ENCODE peak calls at places on chromosome 22, in eight cellular contexts. R is kidney; G is epithelial cell of esophagus; D is mesenchymal stem cell; W is CD8-positive, alpha-beta T cell; M is cardiac muscle cell; S is AG09309; A is naive thymus-derived CD4-positive, alpha-beta T cell. V is an unnamed sample.

GRCh38 chr22:35317680-35318290 is 18.1 kb downstream of the TOM1 start:
- DNase-seq in R (no peak), G (no peak), D (no peak), W (no peak), M (no peak), S (no peak), A (no peak), V (no peak)

GRCh38 chr22:30435674-30436126 is 10.1 kb downstream of the MTFP1 start:
- DNase-seq in R (peak; percentile 87), G (no peak), D (no peak), W (peak; percentile 99), M (no peak), S (no peak), A (peak; percentile 91), V (no peak)

GRCh38 chr22:22684605-22685561 is 40.5 kb downstream of the GGTLC2 start:
- DNase-seq in R (no peak), G (no peak), D (peak; percentile 55), W (no peak), M (no peak), S (peak; percentile 0), A (no peak), V (no peak)

GRCh38 chr22:33513388-33514336 is 406.6 kb downstream of the LARGE1 start:
- DNase-seq in R (no peak), G (no peak), D (peak; percentile 71), W (no peak), M (no peak), S (no peak), A (no peak), V (no peak)

GRCh38 chr22:32066820-32067219 is 23.8 kb downstream of the SLC5A1 start:
- DNase-seq in R (no peak), G (no peak), D (no peak), W (no peak), M (peak; percentile 9), S (no peak), A (no peak), V (no peak)

GRCh38 chr22:23110922-23111527 is 30.8 kb downstream of the RSPH14 start:
- DNase-seq in R (no peak), G (peak; percentile 7), D (no peak), W (no peak), M (no peak), S (no peak), A (no peak), V (no peak)

GRCh38 chr22:25420471-25420924 is 144.0 kb upstream of the GRK3 start:
- DNase-seq in R (peak; percentile 64), G (no peak), D (no peak), W (no peak), M (no peak), S (no peak), A (no peak), V (no peak)

GRCh38 chr22:21641417-21641794 is 696 bp upstream of the SDF2L1 start:
- DNase-seq in R (peak; percentile 61), G (peak; percentile 39), D (peak; percentile 85), W (no peak), M (peak; percentile 68), S (no peak), A (no peak), V (no peak)

DNA sequence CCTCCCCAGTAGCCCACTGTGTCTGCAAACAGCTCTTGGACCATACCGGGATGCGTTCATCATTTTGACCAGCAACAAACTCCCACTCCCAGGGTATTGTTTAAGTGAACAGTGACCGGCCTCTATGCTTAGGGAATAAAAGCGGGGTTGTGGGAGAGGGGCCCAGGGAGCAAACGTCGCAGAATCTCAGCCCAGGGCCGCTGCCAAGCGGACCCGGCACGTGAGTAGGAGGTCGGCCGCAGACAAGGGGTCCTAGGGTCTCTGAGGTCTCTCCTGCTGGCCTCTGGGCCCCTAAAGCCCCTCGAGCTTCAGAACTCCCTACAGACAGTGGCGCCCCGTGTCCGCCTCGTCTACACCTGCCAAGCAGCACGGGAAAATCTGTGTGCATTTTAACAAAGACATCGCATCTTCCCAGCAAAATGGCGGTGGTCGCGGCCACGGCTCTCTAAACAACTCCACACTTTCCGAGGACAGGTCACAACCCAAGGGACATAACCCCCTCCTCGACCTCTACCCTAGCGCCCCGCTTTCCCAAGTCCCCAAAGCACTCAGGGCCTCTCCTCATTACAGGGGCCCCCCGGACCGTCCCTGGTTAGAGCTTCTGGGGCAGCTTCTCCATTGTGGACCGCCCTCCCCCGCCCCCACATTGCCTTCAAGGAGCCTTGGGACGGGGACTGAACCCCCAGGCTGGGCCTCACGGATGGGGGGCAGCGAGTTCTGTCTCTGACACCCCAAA is 3.9 kb upstream of the GCAT start:
- DNase-seq in R (no peak), G (no peak), D (no peak), W (no peak), M (no peak), S (no peak), A (no peak), V (no peak)
- H3K4me3 ChIP-seq in R (no peak overlapping the region), G (no peak overlapping the region), D (no peak overlapping the region), W (no peak overlapping the region), M (no peak overlapping the region), S (no peak overlapping the region), A (no peak overlapping the region), V (peak overlapping the region; percentile 61)

GRCh38 chr22:19755722-19756287 is 4.8 kb upstream of the TBX1 start:
- DNase-seq in R (no peak), G (no peak), D (no peak), W (peak; percentile 18), M (no peak), S (no peak), A (no peak), V (no peak)

GRCh38 chr22:19757985-19758895 is 2.3 kb upstream of the TBX1 start:
- DNase-seq in R (no peak), G (no peak), D (no peak), W (peak; percentile 19), M (no peak), S (no peak), A (no peak), V (no peak)

GRCh38 chr22:19757140-19757984 is 3.2 kb upstream of the TBX1 start:
- DNase-seq in R (no peak), G (no peak), D (peak; percentile 31), W (peak; percentile 6), M (no peak), S (no peak), A (no peak), V (no peak)

GRCh38 chr22:19755145-19755710 is 5.3 kb upstream of the TBX1 start:
- DNase-seq in R (no peak), G (no peak), D (no peak), W (no peak), M (no peak), S (no peak), A (no peak), V (no peak)

DNA sequence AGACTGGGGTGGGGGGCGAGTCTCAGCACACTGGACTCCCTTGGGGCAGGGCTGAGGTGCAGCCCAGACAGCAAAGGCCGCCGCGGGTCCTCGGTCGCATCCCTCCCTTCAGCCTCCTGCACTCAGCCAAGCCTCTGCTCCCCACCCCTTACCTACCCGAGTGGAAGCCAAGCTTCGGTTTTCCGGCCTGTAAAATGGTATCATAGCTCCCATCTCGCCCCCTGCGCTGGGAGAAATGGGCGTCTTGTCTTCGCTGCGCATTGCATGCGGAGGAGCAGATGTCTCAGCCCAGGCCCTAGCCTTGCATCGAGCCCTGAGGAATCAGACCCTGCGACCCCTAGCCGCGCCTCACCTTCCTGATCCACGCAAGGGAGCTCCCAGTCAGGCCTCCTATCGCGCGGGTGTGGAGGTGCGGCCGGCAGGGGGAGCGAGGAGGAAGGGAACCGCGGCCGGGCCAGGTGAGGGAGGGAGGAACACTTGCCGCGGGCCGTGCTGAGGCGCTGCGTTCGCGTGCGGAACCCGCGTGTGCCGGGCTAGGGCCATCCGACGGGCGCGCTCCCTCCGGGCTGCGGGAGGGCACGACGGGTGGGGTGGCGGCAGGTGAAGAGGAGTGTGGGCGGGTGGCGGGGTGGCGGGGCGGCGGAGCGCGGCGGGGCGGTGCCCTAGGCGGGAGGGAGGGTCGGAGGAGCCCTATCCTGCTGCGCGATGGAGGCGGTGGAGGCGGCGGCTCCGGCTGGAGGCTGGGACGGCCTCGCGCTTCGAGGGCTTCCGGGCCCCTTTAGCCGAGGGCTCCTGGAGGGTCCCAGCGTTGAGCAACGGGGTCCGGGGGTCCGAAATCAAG is 4.1 kb upstream of the TBX1 start:
- DNase-seq in R (no peak), G (peak; percentile 82), D (peak; percentile 20), W (peak; percentile 61), M (peak; percentile 62), S (no peak), A (peak; percentile 71), V (no peak)
- H3K4me3 ChIP-seq in R (no peak overlapping the region), G (peak overlapping the region; percentile 4), D (no peak overlapping the region), W (peak overlapping the region; percentile 17), M (no peak overlapping the region), S (no peak overlapping the region), A (peak overlapping the region; percentile 39), V (peak overlapping the region; percentile 38)

GRCh38 chr22:46596819-46597218 is 23.4 kb upstream of the GRAMD4 start:
- DNase-seq in R (peak; percentile 88), G (peak; percentile 88), D (no peak), W (no peak), M (no peak), S (no peak), A (no peak), V (no peak)

GRCh38 chr22:46595545-46595944 is 24.6 kb upstream of the GRAMD4 start:
- DNase-seq in R (peak; percentile 75), G (no peak), D (no peak), W (no peak), M (no peak), S (no peak), A (no peak), V (no peak)

GRCh38 chr22:46593996-46594946 is 25.9 kb upstream of the GRAMD4 start:
- DNase-seq in R (peak; percentile 72), G (no peak), D (no peak), W (peak; percentile 9), M (no peak), S (no peak), A (no peak), V (no peak)

GRCh38 chr22:46594947-46595298 is 25.3 kb upstream of the GRAMD4 start:
- DNase-seq in R (peak; percentile 80), G (no peak), D (no peak), W (peak; percentile 10), M (no peak), S (no peak), A (no peak), V (no peak)

DNA sequence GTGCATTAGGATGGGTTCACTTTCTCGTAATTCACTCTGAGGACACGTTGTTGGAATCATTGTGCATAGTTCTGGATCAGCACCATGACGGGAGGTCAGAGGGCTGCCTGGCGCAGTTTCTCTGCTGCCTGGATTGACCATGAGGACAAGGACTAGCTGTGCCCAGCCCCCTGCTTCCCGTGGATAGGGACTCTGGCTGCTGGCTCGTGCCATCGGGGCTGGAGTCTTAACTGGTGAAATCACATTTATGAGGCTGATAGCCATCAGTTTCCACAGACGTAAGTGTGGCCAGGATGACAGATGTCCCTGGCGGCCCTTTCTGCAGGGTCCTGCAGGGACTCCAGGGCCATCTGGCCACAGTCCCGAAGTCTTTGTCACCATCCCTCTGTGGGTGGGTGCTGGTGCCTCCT is 24.1 kb upstream of the GRAMD4 start:
- DNase-seq in R (peak; percentile 93), G (no peak), D (peak; percentile 5), W (peak; percentile 6), M (no peak), S (no peak), A (no peak), V (no peak)
- H3K4me3 ChIP-seq in R (no peak overlapping the region), G (no peak overlapping the region), D (no peak overlapping the region), W (no peak overlapping the region), M (no peak overlapping the region), S (no peak overlapping the region), A (no peak overlapping the region), V (no peak overlapping the region)

DNA sequence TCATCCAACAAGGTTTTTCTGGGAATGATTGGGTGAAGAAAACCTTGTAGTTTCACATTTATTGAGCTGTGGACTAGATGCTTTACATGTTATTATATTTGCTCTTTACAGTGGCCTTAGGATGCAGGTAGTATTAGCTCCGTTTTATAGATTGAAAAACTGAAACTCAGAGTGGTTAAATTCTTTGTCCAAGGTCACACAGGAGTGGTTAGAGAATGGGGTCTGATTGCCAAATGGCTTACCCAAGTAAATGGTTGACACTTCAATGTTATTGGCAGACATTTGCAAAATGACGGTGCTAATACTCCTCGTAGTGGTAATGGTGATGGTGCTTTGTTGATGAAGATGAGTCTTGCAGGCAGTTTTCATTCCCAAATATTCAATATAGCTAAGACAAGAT is 2.2 kb downstream of the GTPBP1 start:
- DNase-seq in R (no peak), G (no peak), D (no peak), W (no peak), M (no peak), S (no peak), A (no peak), V (no peak)
- H3K4me3 ChIP-seq in R (no peak overlapping the region), G (no peak overlapping the region), D (no peak overlapping the region), W (no peak overlapping the region), M (no peak overlapping the region), S (no peak overlapping the region), A (peak overlapping the region; percentile 80), V (peak overlapping the region; percentile 6)

V was measured in esophagus muscularis mucosa.